ENCODE peak calls at places on chromosomes 16 and 17, in five cellular contexts. W, C, X, N and T are unnamed samples.

GRCh38 chr17:13953871-13954270 is 115.4 kb upstream of the COX10 start:
- DNase-seq in W (no peak), C (no peak), X (no peak), N (no peak), T (no peak)

GRCh38 chr16:57795431-57795878 is 6.8 kb downstream of the KIFC3 start:
- DNase-seq in W (no peak), C (no peak), X (peak), N (peak), T (peak)

GRCh38 chr16:4641306-4641687 is 16.7 kb downstream of the MGRN1 start:
- DNase-seq in W (no peak), C (no peak), X (no peak), N (no peak), T (no peak)

GRCh38 chr16:79821911-79822310 is 221.4 kb upstream of the MAF start:
- DNase-seq in W (no peak), C (no peak), X (no peak), N (no peak), T (no peak)

GRCh38 chr17:50495217-50495823 is 12.9 kb upstream of the MYCBPAP start:
- DNase-seq in W (no peak), C (no peak), X (no peak), N (no peak), T (no peak)

GRCh38 chr17:413016-413350 is 60.4 kb upstream of the RPH3AL start:
- DNase-seq in W (no peak), C (no peak), X (no peak), N (no peak), T (no peak)

GRCh38 chr16:57413733-57414132 is 9.2 kb downstream of the CCL17 start:
- DNase-seq in W (no peak), C (no peak), X (no peak), N (no peak), T (no peak)

GRCh38 chr17:38583833-38584349 is 21.9 kb downstream of the SRCIN1 start:
- DNase-seq in W (no peak), C (no peak), X (no peak), N (no peak), T (no peak)

GRCh38 chr17:38585056-38585804 is 20.5 kb downstream of the SRCIN1 start:
- DNase-seq in W (no peak), C (no peak), X (no peak), N (peak), T (peak)

GRCh38 chr16:11445486-11445885 is 100.2 kb downstream of the RMI2 start:
- DNase-seq in W (no peak), C (no peak), X (no peak), N (no peak), T (no peak)

GRCh38 chr17:73340093-73340596 is 28.3 kb upstream of the CDC42EP4 start:
- DNase-seq in W (no peak), C (no peak), X (peak), N (peak), T (peak)

GRCh38 chr16:48607056-48607825 is 2.7 kb downstream of the N4BP1 start:
- DNase-seq in W (no peak), C (no peak), X (no peak), N (no peak), T (no peak)

GRCh38 chr16:81261049-81261648 is 22.7 kb downstream of the BCO1 start:
- DNase-seq in W (no peak), C (no peak), X (peak), N (peak), T (no peak)

GRCh38 chr16:140175-140857 is 1.8 kb upstream of the NPRL3 start:
- DNase-seq in W (no peak), C (no peak), X (no peak), N (no peak), T (no peak)

GRCh38 chr16:13231365-13231764 is 330.0 kb downstream of the SHISA9 start:
- DNase-seq in W (no peak), C (no peak), X (no peak), N (peak), T (no peak)

GRCh38 chr17:18027280-18027679 is 11.7 kb downstream of the ATPAF2 start:
- DNase-seq in W (no peak), C (no peak), X (no peak), N (no peak), T (no peak)

GRCh38 chr17:82497483-82498405 is 21.8 kb upstream of the FOXK2 start:
- DNase-seq in W (peak), C (no peak), X (no peak), N (no peak), T (no peak)

GRCh38 chr17:49494399-49494798 is 694 bp upstream of the NGFR start:
- DNase-seq in W (no peak), C (no peak), X (no peak), N (no peak), T (no peak)

GRCh38 chr16:54921229-54921824 is 9.3 kb upstream of the IRX5 start:
- DNase-seq in W (no peak), C (no peak), X (no peak), N (peak), T (no peak)

GRCh38 chr17:42133461-42134041 is 10.9 kb downstream of the HSPB9 start:
- DNase-seq in W (no peak), C (no peak), X (no peak), N (no peak), T (no peak)

GRCh38 chr16:86018487-86018886 is 119.5 kb downstream of the IRF8 start:
- DNase-seq in W (no peak), C (no peak), X (no peak), N (no peak), T (no peak)